ENCODE peak calls at places on chromosomes 11 and 22, in six cellular contexts. A, D, G, Z, R and L are unnamed samples.

GRCh38 chr11:45777127-45777969 is 27.6 kb upstream of the SLC35C1 start:
- DNase-seq in G (no peak), D (no peak), A (no peak), Z (no peak), R (no peak), L (no peak)

GRCh38 chr11:68942090-68942620 is 38.5 kb downstream of the IGHMBP2 start:
- DNase-seq in A (no peak), R (no peak), Z (no peak), G (peak), D (no peak), L (no peak)

GRCh38 chr11:134124660-134125451 is 56.0 kb downstream of the JAM3 start:
- DNase-seq in R (no peak), Z (peak), D (no peak), G (peak), A (no peak), L (no peak)

GRCh38 chr11:22666700-22667439 is 459 bp downstream of the GAS2 start:
- DNase-seq in G (no peak), R (no peak), A (peak), D (no peak), Z (no peak), L (no peak)

GRCh38 chr11:9719949-9720646 is 56.2 kb downstream of the SWAP70 start:
- DNase-seq in A (no peak), G (no peak), D (no peak), R (no peak), Z (no peak), L (no peak)

GRCh38 chr11:32580967-32581366 is 2.7 kb upstream of the EIF3M start:
- DNase-seq in A (no peak), G (no peak), D (no peak), R (no peak), Z (no peak), L (no peak)

GRCh38 chr22:28246392-28246791 is 327.3 kb upstream of the PITPNB start:
- DNase-seq in Z (no peak), R (no peak), A (no peak), D (no peak), G (no peak), L (no peak)

GRCh38 chr22:26134654-26135330 is 34.5 kb upstream of the SEZ6L start:
- DNase-seq in D (no peak), G (no peak), Z (no peak), A (no peak), R (no peak), L (no peak)

GRCh38 chr22:48900327-48900597 is 927.4 kb downstream of the BRD1 start:
- DNase-seq in D (no peak), R (no peak), G (no peak), Z (no peak), A (no peak), L (no peak)

GRCh38 chr22:41535244-41535643 is 9.0 kb downstream of the POLR3H start:
- DNase-seq in G (no peak), Z (no peak), R (peak), D (no peak), A (no peak), L (no peak)

GRCh38 chr11:61890536-61891330 is 612 bp downstream of the FADS3 start:
- DNase-seq in A (peak), G (peak), Z (no peak), D (peak), R (peak), L (peak)

GRCh38 chr11:252666-253065 is 15.9 kb downstream of the PSMD13 start:
- DNase-seq in R (no peak), Z (no peak), G (no peak), A (no peak), D (no peak), L (no peak)

GRCh38 chr11:253160-253885 is 16.5 kb downstream of the PSMD13 start:
- DNase-seq in G (no peak), D (no peak), Z (no peak), R (no peak), A (no peak), L (no peak)

GRCh38 chr11:250274-250673 is 13.5 kb downstream of the PSMD13 start:
- DNase-seq in R (no peak), G (peak), Z (no peak), D (no peak), A (no peak), L (no peak)

GRCh38 chr11:250740-251299 is 14.0 kb downstream of the PSMD13 start:
- DNase-seq in G (peak), R (peak), D (no peak), A (no peak), Z (peak), L (peak)

GRCh38 chr11:251550-251949 is 14.8 kb downstream of the PSMD13 start:
- DNase-seq in R (no peak), D (no peak), A (no peak), Z (no peak), G (no peak), L (no peak)
- TF ChIP-seq CTCF in R (no peak), D (no peak), A (no peak), Z (no peak), G (no peak), L (no peak)

GRCh38 chr11:73470036-73470624 is 93.9 kb downstream of the RELT start:
- DNase-seq in R (no peak), D (no peak), A (no peak), Z (no peak), G (no peak), L (no peak)

GRCh38 chr11:73469401-73469800 is 93.2 kb downstream of the RELT start:
- DNase-seq in G (peak), R (no peak), Z (no peak), D (peak), A (no peak), L (no peak)

GRCh38 chr11:73466643-73467042 is 90.4 kb downstream of the RELT start:
- DNase-seq in R (no peak), Z (no peak), A (no peak), G (no peak), D (no peak), L (no peak)

GRCh38 chr11:73467505-73467904 is 91.3 kb downstream of the RELT start:
- DNase-seq in Z (no peak), D (no peak), G (peak), R (no peak), A (no peak), L (no peak)

DNA sequence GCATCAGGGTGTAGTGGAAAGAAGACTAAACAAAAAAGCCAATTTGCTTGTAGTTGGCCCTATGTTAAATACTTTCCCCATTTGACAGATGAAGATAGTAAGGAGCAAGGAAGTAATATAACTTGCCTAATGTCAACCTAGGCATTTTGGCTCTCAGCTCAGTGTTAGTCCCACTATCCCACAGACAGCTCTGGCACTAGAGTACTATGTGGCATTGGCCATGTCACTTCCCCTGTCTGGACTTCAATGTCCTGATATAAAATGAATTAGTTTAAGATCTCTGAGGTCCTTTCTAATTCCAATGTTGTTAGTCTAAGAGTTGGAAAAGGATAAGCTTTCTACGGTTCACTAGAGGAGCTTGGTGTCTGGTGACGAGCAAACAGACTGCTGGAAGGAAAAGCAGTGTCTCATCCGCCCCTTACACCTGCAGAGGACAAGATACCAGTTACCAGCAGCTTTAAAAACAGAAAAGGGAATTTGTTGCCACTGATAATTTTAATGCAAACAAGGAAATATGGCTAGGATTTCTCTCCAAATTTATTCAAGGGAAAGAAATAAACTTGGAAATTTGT is 92.5 kb downstream of the RELT start:
- DNase-seq in Z (no peak), R (no peak), A (no peak), G (no peak), D (no peak), L (no peak)
- TF ChIP-seq CTCF in Z (no peak), R (no peak), A (no peak), G (no peak), D (no peak), L (no peak)

GRCh38 chr11:127225619-127226018 is 225.0 kb upstream of the KIRREL3 start:
- DNase-seq in Z (no peak), A (no peak), D (no peak), G (no peak), R (no peak), L (no peak)
- TF ChIP-seq CTCF in Z (no peak), A (no peak), D (no peak), G (no peak), R (no peak), L (no peak)

DNA sequence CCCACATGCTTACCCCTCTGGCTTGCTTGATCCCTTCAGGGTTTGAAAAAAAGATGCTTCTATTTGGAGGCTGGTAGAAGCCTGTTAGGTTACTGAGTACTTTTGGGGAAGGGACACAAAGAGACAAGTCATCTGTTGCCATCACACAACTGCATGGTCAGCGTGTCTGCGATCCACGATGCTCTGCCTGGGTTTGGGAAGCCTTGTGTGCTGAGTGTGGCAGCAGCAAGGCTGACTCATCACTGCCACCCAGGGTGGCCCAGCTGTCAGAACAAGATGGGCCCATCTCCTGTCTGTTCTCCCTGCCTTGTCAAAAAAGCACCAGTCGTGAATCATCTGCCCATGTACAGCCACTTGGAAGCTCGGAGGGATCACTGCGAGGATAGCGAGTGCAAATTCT is 26.2 kb downstream of the UBASH3B start:
- DNase-seq in D (no peak), G (no peak), R (no peak), A (no peak), Z (no peak), L (no peak)
- TF ChIP-seq CTCF in D (no peak), G (no peak), R (no peak), A (no peak), Z (no peak), L (no peak)

DNA sequence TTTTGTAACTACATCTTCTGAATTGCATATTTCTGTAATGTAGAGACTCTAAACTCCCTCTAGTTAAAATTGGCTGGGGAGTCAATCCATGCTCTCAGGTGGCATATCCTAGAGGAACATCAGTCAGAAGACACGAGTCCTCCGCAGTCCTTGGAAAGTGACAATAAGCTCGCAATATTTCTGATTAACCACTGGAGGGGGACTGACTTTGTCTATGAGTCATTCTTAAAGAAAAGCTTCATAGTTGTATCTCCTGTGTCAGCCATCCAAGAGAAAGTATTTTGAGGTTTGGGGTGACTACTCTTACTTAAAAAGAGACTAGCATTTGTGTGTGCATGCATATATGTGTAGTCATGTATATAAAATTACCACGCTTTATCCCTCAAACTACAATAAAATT is 60.2 kb downstream of the SLN start:
- DNase-seq in D (no peak), Z (no peak), R (peak), G (no peak), A (no peak), L (no peak)
- TF ChIP-seq CTCF in D (no peak), Z (no peak), R (no peak), G (no peak), A (no peak), L (no peak)